ENCODE peak calls at places on chromosomes 7 and 10, in nine cellular contexts. A is NB4, Z is H54, W is ovary, P is suprapubic skin, G is right lobe of liver, D is sigmoid colon, Y is lower leg skin, O is HCT116. C is an unnamed sample.

GRCh38 chr10:69437321-69438259 is 13.7 kb upstream of the TSPAN15 start:
- DNase-seq in P (no peak), Z (no peak), G (no peak), A (no peak), W (no peak), D (peak), O (no peak), Y (peak), C (no peak)

GRCh38 chr10:4894335-4894734 is 68.3 kb downstream of the AKR1E2 start:
- DNase-seq in Y (no peak), P (no peak), W (no peak), G (no peak), Z (no peak), D (no peak), O (no peak), A (no peak), C (no peak)

GRCh38 chr10:62180677-62181076 is 88.0 kb downstream of the RTKN2 start:
- DNase-seq in D (no peak), O (no peak), A (no peak), W (no peak), P (no peak), G (no peak), Y (no peak), Z (no peak), C (no peak)

GRCh38 chr7:52897708-52898107 is 137.7 kb upstream of the POM121L12 start:
- DNase-seq in A (no peak), D (peak), O (no peak), P (no peak), G (no peak), Z (no peak), W (no peak), Y (no peak), C (no peak)

GRCh38 chr7:101915000-101915399 is 97.6 kb downstream of the CUX1 start:
- DNase-seq in G (no peak), W (no peak), P (peak), Z (no peak), A (no peak), O (no peak), D (no peak), Y (no peak), C (no peak)

GRCh38 chr7:104679085-104679484 is 334.9 kb upstream of the KMT2E start:
- DNase-seq in D (no peak), P (no peak), Z (no peak), O (no peak), Y (no peak), A (no peak), W (no peak), G (no peak), C (no peak)

GRCh38 chr7:151793531-151793935 is 83.4 kb downstream of the PRKAG2 start:
- DNase-seq in Y (peak), D (peak), P (peak), A (peak), G (peak), O (no peak), Z (no peak), W (no peak), C (no peak)

GRCh38 chr7:70790215-70791073 is 341.5 kb upstream of the GALNT17 start:
- DNase-seq in Y (no peak), G (no peak), D (no peak), A (no peak), W (no peak), Z (no peak), O (no peak), P (no peak), C (no peak)

GRCh38 chr10:99539820-99540219 is 7.1 kb downstream of the NKX2-3 start:
- DNase-seq in D (no peak), G (no peak), Y (no peak), A (no peak), W (no peak), Z (no peak), O (no peak), P (no peak), C (no peak)

GRCh38 chr7:139602143-139602722 is 78.7 kb downstream of the CLEC2L start:
- DNase-seq in W (no peak), Y (no peak), D (no peak), A (peak), P (no peak), Z (peak), G (no peak), O (peak), C (peak)

GRCh38 chr10:97475936-97476594 is 22.2 kb downstream of the MMS19 start:
- DNase-seq in D (no peak), Z (no peak), O (no peak), A (peak), Y (peak), G (no peak), W (no peak), P (no peak), C (no peak)

GRCh38 chr7:150898475-150899011 is 46.2 kb downstream of the AOC1 start:
- DNase-seq in O (peak), G (peak), P (peak), Y (peak), W (peak), A (peak), D (peak), Z (peak), C (peak)

GRCh38 chr7:25091129-25091528 is 33.9 kb downstream of the CYCS start:
- DNase-seq in P (no peak), D (no peak), G (no peak), Y (no peak), O (no peak), W (no peak), A (no peak), Z (no peak), C (no peak)

GRCh38 chr7:139034336-139034735 is 1.5 kb downstream of the ZC3HAV1L start:
- DNase-seq in W (no peak), G (no peak), A (peak), O (no peak), P (no peak), Z (no peak), D (no peak), Y (no peak), C (no peak)

GRCh38 chr10:124741281-124741921 is 2.8 kb downstream of the FAM53B start:
- DNase-seq in Y (peak), P (no peak), A (peak), W (peak), Z (peak), D (peak), O (peak), G (peak), C (peak)

GRCh38 chr10:31186225-31187010 is 132.6 kb upstream of the ZEB1 start:
- DNase-seq in G (no peak), W (no peak), P (no peak), A (no peak), Z (no peak), D (no peak), Y (no peak), O (peak), C (no peak)

GRCh38 chr10:15395912-15396311 is 24.8 kb upstream of the FAM171A1 start:
- DNase-seq in P (no peak), Y (no peak), Z (no peak), A (no peak), W (no peak), O (no peak), D (no peak), G (no peak), C (no peak)

GRCh38 chr7:132933076-132933466 is 148.8 kb downstream of the CHCHD3 start:
- DNase-seq in D (no peak), Z (no peak), O (no peak), P (no peak), A (peak), G (no peak), W (no peak), Y (no peak), C (no peak)

GRCh38 chr10:26994743-26995142 is 105.6 kb downstream of the ANKRD26 start:
- DNase-seq in G (no peak), O (no peak), P (no peak), Z (no peak), Y (no peak), A (no peak), D (no peak), W (no peak), C (no peak)

GRCh38 chr7:115218076-115218475 is 296.2 kb downstream of the MDFIC start:
- DNase-seq in A (no peak), Y (no peak), O (no peak), P (no peak), D (no peak), G (no peak), Z (no peak), W (no peak), C (no peak)

GRCh38 chr10:124612611-124613498 is 131.3 kb downstream of the FAM53B start:
- DNase-seq in Y (no peak), G (no peak), A (peak), P (no peak), D (no peak), O (peak), W (peak), Z (peak), C (peak)

GRCh38 chr7:26619348-26619747 is 245.0 kb downstream of the SKAP2 start:
- DNase-seq in W (no peak), G (no peak), P (no peak), A (no peak), Z (no peak), O (no peak), D (no peak), Y (peak), C (no peak)

GRCh38 chr10:102796407-102797176 is 40.6 kb downstream of the CYP17A1 start:
- DNase-seq in W (peak), P (peak), Z (no peak), Y (peak), G (peak), D (peak), A (peak), O (no peak), C (peak)

GRCh38 chr10:83680470-83680891 is 458.8 kb upstream of the GHITM start:
- DNase-seq in O (no peak), Z (no peak), A (no peak), D (no peak), P (no peak), G (no peak), W (no peak), Y (no peak), C (no peak)

GRCh38 chr10:79070611-79071534 is 2.1 kb downstream of the ZMIZ1 start:
- DNase-seq in Z (peak), W (peak), P (peak), D (peak), G (peak), A (peak), O (no peak), Y (peak), C (peak)

GRCh38 chr7:116495737-116496136 is 3.8 kb upstream of the CAV2 start:
- DNase-seq in W (no peak), A (no peak), O (no peak), P (no peak), Z (no peak), D (no peak), G (no peak), Y (no peak), C (no peak)

DNA sequence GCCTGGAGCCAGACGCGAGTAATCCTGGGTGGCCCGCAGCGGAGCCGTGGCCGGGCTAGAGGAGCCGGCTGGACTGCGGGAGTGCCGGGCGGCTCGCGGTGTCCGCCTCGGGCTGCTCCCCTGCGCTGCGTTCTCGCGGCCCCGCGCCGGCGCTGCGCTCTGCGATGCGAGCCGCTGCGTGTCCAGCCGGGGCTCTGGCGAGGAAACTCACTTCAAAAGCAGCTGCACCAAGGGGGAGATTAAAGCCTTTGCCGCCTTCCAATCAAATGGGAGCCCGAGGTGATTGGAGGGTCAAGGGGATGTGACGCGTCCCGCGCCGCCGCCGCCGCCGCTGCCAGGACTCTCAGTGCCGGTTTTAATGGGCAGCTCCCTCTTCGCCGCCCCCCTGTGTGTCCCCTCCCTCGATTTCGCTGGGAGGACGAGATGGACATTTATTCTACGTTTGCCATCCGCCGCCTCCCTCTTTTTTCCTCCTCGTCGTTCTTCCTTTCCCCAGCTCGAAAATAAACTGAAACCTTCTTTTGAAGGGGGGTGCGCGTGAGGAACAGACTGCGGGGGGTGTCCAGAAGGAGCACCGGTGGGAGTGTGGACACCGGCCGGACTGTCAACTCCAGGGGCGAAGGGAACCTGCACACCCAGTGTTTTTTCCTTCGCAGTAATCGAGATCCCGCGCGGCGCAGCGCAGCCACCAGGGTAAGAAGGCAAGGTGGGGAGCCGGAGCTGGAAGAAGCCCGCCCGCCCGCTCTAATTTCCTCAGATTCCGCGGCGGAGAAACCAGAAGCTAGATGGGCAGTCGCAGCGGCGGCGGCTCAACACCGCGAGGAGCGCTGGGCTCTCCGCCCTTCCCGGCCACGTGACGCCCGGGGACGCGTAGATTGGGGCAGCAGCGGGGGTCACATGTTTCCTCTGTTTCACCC is at the start of gene ZNF503:
- DNase-seq in A (peak), Y (peak), O (peak), G (peak), P (peak), D (peak), W (peak), Z (peak), C (peak)
- TF ChIP-seq POLR2A in A (peak), Y (no peak), O (peak), G (peak), P (peak), D (peak), W (peak), Z (peak), C (no peak)

GRCh38 chr10:64173826-64174225 is 652.6 kb downstream of the REEP3 start:
- DNase-seq in A (no peak), D (no peak), Y (no peak), Z (no peak), G (no peak), W (no peak), P (no peak), O (no peak), C (no peak)
- TF ChIP-seq POLR2A in A (no peak), D (no peak), Y (no peak), Z (no peak), G (no peak), W (no peak), P (no peak), O (no peak), C (no peak)

DNA sequence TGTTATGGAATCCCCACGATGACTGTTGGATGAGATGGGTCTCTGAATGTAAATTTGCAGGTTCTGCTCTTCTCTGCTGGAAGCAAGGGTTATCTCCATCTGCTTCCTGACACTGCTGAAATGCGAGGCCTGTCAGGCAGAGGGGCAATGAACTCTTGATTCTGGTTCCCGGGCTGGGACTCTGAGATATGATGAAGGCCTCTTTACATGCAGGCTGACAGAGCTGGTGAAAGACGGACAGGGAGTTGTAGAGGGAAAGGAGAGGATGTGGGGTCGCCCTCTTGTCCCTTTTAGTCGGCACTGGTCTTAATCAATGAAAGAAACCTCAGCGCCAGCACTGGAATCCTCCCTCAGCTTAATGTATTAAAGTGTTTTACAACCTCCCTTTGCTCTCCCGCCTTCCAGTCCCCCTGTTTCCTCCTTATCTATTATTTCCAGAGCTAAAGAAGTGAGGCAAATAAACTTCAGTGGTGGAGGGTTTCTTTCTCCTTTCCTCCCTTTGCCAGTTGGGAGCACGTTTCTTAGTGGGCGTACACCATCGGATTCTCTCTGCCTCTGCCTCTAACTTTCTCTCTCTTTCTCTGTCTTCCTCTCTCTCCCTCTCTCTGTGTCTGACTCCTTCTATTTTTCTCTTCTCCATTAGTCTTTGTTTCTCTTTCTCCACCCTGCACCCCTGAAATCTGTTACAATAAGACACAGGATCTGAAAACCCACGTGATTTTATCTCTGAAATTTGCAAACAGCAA is 145.6 kb downstream of the BAMBI start:
- DNase-seq in Z (no peak), D (no peak), P (no peak), W (no peak), G (no peak), A (no peak), O (no peak), Y (no peak), C (no peak)
- TF ChIP-seq POLR2A in Z (no peak), D (no peak), P (no peak), W (no peak), G (no peak), A (no peak), O (no peak), Y (no peak), C (no peak)

GRCh38 chr10:96122824-96123223 is 7.3 kb upstream of the ZNF518A start:
- DNase-seq in Y (no peak), Z (no peak), O (no peak), W (no peak), G (no peak), P (no peak), A (no peak), D (no peak), C (no peak)
- TF ChIP-seq POLR2A in Y (no peak), Z (no peak), O (no peak), W (no peak), G (no peak), P (no peak), A (no peak), D (no peak), C (no peak)